ENCODE peak calls at places on chromosomes 13 and 19, in seven cellular contexts. C is HepG2, N is GM12878, G is GM12892, Q is K562, O is SK-N-SH, T is H1. I is an unnamed sample.

GRCh38 chr13:52393572-52394357 is 12.2 kb downstream of the THSD1 start:
- DNase-seq in C (no peak), N (no peak), T (no peak), G (no peak), O (no peak), Q (no peak), I (no peak)

GRCh38 chr13:109205315-109205714 is 575.9 kb downstream of the MYO16 start:
- DNase-seq in G (no peak), N (no peak), O (no peak), Q (no peak), T (no peak), C (no peak), I (no peak)

GRCh38 chr13:39675904-39676303 is 20.4 kb downstream of the COG6 start:
- DNase-seq in N (no peak), C (no peak), Q (no peak), T (no peak), O (no peak), G (no peak), I (no peak)

GRCh38 chr19:35257113-35257461 is 8.3 kb downstream of the LSR start:
- DNase-seq in Q (no peak), T (no peak), O (no peak), N (no peak), G (no peak), C (no peak), I (no peak)

GRCh38 chr13:25165664-25166063 is 6.4 kb downstream of the AMER2 start:
- DNase-seq in T (no peak), Q (no peak), G (no peak), O (no peak), C (no peak), N (no peak), I (no peak)

GRCh38 chr13:36357692-36358091 is 11.5 kb upstream of the SPART start:
- DNase-seq in N (no peak), O (no peak), Q (no peak), C (no peak), G (no peak), T (no peak), I (no peak)

GRCh38 chr19:36340786-36341386 is 38.1 kb downstream of the ZFP14 start:
- DNase-seq in O (no peak), N (no peak), C (no peak), Q (no peak), G (no peak), T (no peak), I (no peak)

GRCh38 chr13:74077375-74077774 is 56.8 kb downstream of the KLF12 start:
- DNase-seq in O (no peak), N (no peak), C (no peak), T (no peak), Q (no peak), G (no peak), I (no peak)

GRCh38 chr19:7850975-7851622 is 21.1 kb downstream of the EVI5L start:
- DNase-seq in C (no peak), N (no peak), G (no peak), T (no peak), O (no peak), Q (no peak), I (no peak)

GRCh38 chr19:8036438-8037099 is 16.0 kb upstream of the CCL25 start:
- DNase-seq in C (no peak), Q (no peak), O (no peak), N (no peak), G (no peak), T (no peak), I (no peak)

GRCh38 chr13:28611021-28611420 is 47.9 kb upstream of the POMP start:
- DNase-seq in G (no peak), O (no peak), C (no peak), Q (peak), N (no peak), T (no peak), I (no peak)

GRCh38 chr19:4149518-4150288 is 3.7 kb upstream of the CREB3L3 start:
- DNase-seq in T (no peak), C (peak), O (peak), G (no peak), Q (no peak), N (no peak), I (no peak)

GRCh38 chr13:112954488-112955270 is 14.3 kb upstream of the MCF2L start:
- DNase-seq in Q (no peak), O (no peak), N (no peak), T (no peak), C (no peak), G (no peak), I (no peak)

GRCh38 chr19:45598267-45599011 is 3.6 kb downstream of the GPR4 start:
- DNase-seq in N (no peak), O (peak), G (no peak), C (no peak), T (no peak), Q (no peak), I (no peak)

GRCh38 chr19:4800591-4801081 is 9.1 kb downstream of the FEM1A start:
- DNase-seq in O (no peak), G (no peak), N (no peak), Q (no peak), C (no peak), T (no peak), I (no peak)

GRCh38 chr19:7682175-7682855 is 1.7 kb downstream of the TRAPPC5 start:
- DNase-seq in C (no peak), T (no peak), N (no peak), Q (no peak), G (no peak), O (no peak), I (no peak)

GRCh38 chr19:8334458-8335342 is 8.4 kb downstream of the KANK3 start:
- DNase-seq in T (no peak), C (peak), Q (peak), O (peak), N (no peak), G (peak), I (peak)

GRCh38 chr19:52936958-52937334 is 13.7 kb upstream of the ZNF888 start:
- DNase-seq in O (no peak), G (no peak), Q (peak), T (no peak), N (no peak), C (no peak), I (no peak)

GRCh38 chr19:4390017-4390861 is 10.1 kb downstream of the SH3GL1 start:
- DNase-seq in T (peak), G (no peak), O (no peak), N (no peak), Q (no peak), C (no peak), I (no peak)

DNA sequence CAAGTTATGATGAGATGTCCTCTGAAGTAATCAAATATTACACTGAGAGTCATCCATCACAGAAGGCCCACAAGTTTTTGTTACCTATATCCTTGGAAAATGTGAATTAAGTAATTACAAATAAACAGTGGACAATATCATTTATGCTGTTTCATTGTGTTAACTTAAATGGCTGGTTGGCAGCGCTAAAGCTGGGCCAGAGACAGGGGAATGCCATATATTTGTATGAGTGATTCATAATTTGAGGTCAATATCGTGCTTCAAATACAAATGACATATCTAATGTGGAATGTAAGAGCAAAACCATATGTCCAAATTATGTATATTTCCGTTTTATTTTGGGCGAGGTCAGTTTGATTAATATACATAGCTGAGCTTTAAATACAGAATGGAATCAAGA is 1556.2 kb downstream of the SLITRK5 start:
- DNase-seq in N (no peak), T (no peak), C (no peak), O (no peak), Q (no peak), G (no peak), I (no peak)
- TF ChIP-seq TAF1 in N (no peak), T (no peak), C (no peak), O (no peak), Q (no peak), G (no peak), I (no peak)

DNA sequence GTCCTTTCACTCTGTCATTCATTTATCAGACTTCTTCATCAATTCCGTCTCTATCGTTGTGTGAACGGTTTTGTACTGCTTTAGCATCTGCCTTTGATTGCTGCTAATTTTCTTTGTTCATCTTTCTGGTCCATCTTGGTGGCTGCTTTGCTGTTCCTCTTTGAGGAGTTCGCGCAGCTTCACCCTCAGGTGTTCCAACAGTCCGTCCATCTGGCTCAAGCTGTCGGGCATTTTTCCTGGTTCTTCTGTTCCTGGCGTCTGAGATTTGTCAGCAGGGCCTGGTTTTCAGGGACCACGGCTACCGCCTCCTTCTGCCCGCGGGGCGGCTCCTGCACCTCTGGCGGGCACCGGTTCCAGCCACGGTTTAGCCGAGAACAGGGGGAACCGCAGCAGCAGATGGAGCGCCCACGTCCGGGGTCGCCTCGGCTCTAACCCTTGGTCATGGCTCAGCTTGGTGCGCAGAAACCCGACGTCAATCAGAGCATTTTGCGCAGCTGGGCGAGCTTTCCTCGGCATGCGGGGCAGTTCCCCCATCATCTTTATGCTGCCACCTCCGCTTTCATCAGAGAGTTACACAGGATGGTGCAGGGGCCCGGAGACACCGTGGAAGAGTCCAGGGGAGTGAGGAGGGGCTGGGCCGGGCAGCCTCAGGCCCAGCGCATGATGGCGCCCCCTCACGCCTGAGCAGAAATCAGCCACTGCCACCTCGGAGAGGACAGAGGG is 89.5 kb downstream of the ZNF100 start:
- DNase-seq in N (no peak), Q (no peak), G (no peak), O (no peak), T (no peak), C (no peak), I (no peak)
- TF ChIP-seq TAF1 in N (no peak), Q (no peak), G (no peak), O (no peak), T (no peak), C (no peak), I (no peak)

GRCh38 chr19:47036233-47036651 is 12.2 kb downstream of the TMEM160 start:
- DNase-seq in N (no peak), O (no peak), T (no peak), C (no peak), G (no peak), Q (peak), I (no peak)

GRCh38 chr19:47032171-47032811 is 12.7 kb downstream of the NPAS1 start:
- DNase-seq in O (peak), T (no peak), N (no peak), Q (peak), C (no peak), G (peak), I (peak)

GRCh38 chr19:47037766-47038165 is 10.7 kb downstream of the TMEM160 start:
- DNase-seq in G (no peak), O (peak), T (no peak), C (no peak), N (no peak), Q (no peak), I (no peak)

GRCh38 chr19:47035495-47036232 is 12.8 kb downstream of the TMEM160 start:
- DNase-seq in T (no peak), O (peak), Q (peak), C (peak), N (peak), G (peak), I (peak)

DNA sequence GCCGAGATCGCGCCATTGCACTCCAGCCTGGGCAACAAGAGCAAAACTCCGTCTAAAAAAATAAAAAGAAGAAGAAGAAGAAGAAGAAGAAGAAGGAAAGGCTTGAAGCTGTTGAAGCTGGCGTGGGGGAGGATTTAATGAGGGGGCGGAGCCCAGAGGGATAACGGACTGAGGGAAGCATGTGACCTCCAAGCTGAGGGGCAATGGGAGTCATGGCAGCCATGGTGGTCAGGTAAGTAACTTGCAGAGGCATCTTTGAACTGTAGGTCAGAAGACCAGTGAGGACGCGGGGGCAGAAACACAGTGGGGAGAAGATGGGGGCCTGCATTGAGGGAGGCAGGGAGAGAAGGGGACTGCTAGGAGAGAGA is 13.3 kb downstream of the TMEM160 start:
- DNase-seq in Q (peak), T (no peak), O (peak), G (no peak), N (no peak), C (no peak), I (no peak)
- TF ChIP-seq TAF1 in Q (no peak), T (no peak), O (no peak), G (no peak), N (no peak), C (no peak), I (no peak)

DNA sequence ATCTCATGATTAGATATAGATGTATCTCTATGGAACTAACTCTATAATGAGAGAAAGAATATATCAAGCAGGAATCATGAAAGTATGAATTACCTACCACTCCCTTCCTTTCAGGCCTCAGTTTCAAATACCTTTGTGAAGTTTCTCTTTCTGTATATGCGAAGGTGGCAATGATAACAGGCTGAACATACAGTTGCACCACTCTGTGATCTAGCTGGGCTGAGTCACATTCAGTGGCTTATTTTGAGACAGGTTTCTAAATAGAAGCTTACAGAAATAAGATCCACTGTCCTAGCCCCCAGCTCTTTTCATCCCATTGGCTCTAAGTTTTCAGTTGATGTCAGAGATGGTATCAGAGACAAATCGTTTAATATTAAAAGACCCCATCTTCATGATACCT is 662.0 kb downstream of the SLITRK1 start:
- DNase-seq in Q (no peak), C (no peak), N (no peak), T (no peak), G (no peak), O (no peak), I (no peak)
- TF ChIP-seq TAF1 in Q (no peak), C (no peak), N (no peak), T (no peak), G (no peak), O (no peak), I (no peak)

GRCh38 chr19:49878744-49879070 is 1.2 kb downstream of the TBC1D17 start:
- DNase-seq in C (no peak), O (no peak), T (no peak), G (no peak), N (no peak), Q (no peak), I (no peak)
- TF ChIP-seq TAF1 in C (no peak), O (no peak), T (no peak), G (no peak), N (no peak), Q (no peak), I (no peak)

GRCh38 chr19:47104678-47105077 is 8.9 kb downstream of the ZC3H4 start:
- DNase-seq in O (no peak), C (no peak), G (no peak), Q (no peak), N (no peak), T (no peak), I (no peak)

GRCh38 chr19:47107953-47108746 is 5.4 kb downstream of the ZC3H4 start:
- DNase-seq in O (no peak), G (no peak), T (no peak), N (no peak), C (no peak), Q (no peak), I (no peak)

GRCh38 chr19:47107201-47107952 is 6.2 kb downstream of the ZC3H4 start:
- DNase-seq in O (no peak), G (no peak), C (peak), Q (peak), T (no peak), N (no peak), I (no peak)

GRCh38 chr19:47105874-47106273 is 7.7 kb downstream of the ZC3H4 start:
- DNase-seq in T (no peak), G (no peak), C (no peak), Q (peak), O (no peak), N (no peak), I (no peak)

GRCh38 chr19:47106819-47107200 is 6.8 kb downstream of the ZC3H4 start:
- DNase-seq in T (no peak), Q (peak), G (no peak), O (no peak), N (no peak), C (no peak), I (no peak)
- TF ChIP-seq TAF1 in T (no peak), Q (no peak), G (no peak), O (no peak), N (no peak), C (no peak), I (no peak)